ENCODE peak calls at places on chromosome 1, in ten cellular contexts. S, D, Y, O, N, X, K, F, W and B are unnamed samples.
A peak's percentile ranks its signal among the peaks of the same experiment; 100 is the strongest.

GRCh38 chr1:9207086-9207485 is 27.5 kb upstream of the H6PD start:
- DNase-seq in S (peak; percentile 94), D (no peak), Y (no peak), O (no peak), N (no peak), X (peak; percentile 69), K (peak; percentile 61), F (no peak), W (no peak), B (no peak)

GRCh38 chr1:209104646-209105045 is 478.9 kb upstream of the CAMK1G start:
- DNase-seq in S (no peak), D (no peak), Y (no peak), O (no peak), N (no peak), X (no peak), K (no peak), F (no peak), W (no peak), B (no peak)

GRCh38 chr1:20376171-20376570 is 85.5 kb downstream of the VWA5B1 start:
- DNase-seq in S (no peak), D (no peak), Y (no peak), O (no peak), N (no peak), X (no peak), K (no peak), F (no peak), W (no peak), B (no peak)

GRCh38 chr1:42925132-42925769 is 33.4 kb downstream of the SLC2A1 start:
- DNase-seq in S (peak; percentile 21), D (no peak), Y (no peak), O (no peak), N (no peak), X (peak; percentile 36), K (no peak), F (no peak), W (no peak), B (peak; percentile 55)

GRCh38 chr1:2611621-2612437 is 21.0 kb downstream of the MMEL1 start:
- DNase-seq in S (no peak), D (no peak), Y (no peak), O (peak; percentile 34), N (peak; percentile 27), X (no peak), K (no peak), F (no peak), W (no peak), B (no peak)

GRCh38 chr1:9384751-9385245 is 92.1 kb downstream of the SPSB1 start:
- DNase-seq in S (peak; percentile 31), D (no peak), Y (no peak), O (no peak), N (peak; percentile 75), X (no peak), K (no peak), F (peak; percentile 70), W (no peak), B (no peak)

GRCh38 chr1:238232036-238232744 is 341.5 kb upstream of the ZP4 start:
- DNase-seq in S (no peak), D (no peak), Y (no peak), O (no peak), N (no peak), X (no peak), K (no peak), F (no peak), W (no peak), B (no peak)

GRCh38 chr1:22184892-22185612 is 42.2 kb upstream of the WNT4 start:
- DNase-seq in S (no peak), D (no peak), Y (peak; percentile 29), O (peak; percentile 65), N (no peak), X (peak; percentile 56), K (no peak), F (peak; percentile 32), W (no peak), B (peak; percentile 24)

GRCh38 chr1:55443175-55443933 is 228.2 kb upstream of the USP24 start:
- DNase-seq in S (peak; percentile 99), D (peak; percentile 96), Y (peak; percentile 45), O (peak; percentile 59), N (no peak), X (no peak), K (peak; percentile 99), F (no peak), W (no peak), B (no peak)

GRCh38 chr1:206110820-206111219 is 6.4 kb downstream of the AVPR1B start:
- DNase-seq in S (no peak), D (no peak), Y (no peak), O (no peak), N (no peak), X (no peak), K (no peak), F (no peak), W (no peak), B (no peak)

GRCh38 chr1:69836961-69837636 is 269.4 kb downstream of the LRRC7 start:
- DNase-seq in S (peak; percentile 31), D (no peak), Y (no peak), O (no peak), N (no peak), X (no peak), K (no peak), F (no peak), W (no peak), B (no peak)

GRCh38 chr1:63108226-63108625 is 214.1 kb upstream of the FOXD3 start:
- DNase-seq in S (no peak), D (no peak), Y (no peak), O (no peak), N (no peak), X (no peak), K (no peak), F (no peak), W (no peak), B (no peak)

GRCh38 chr1:235642021-235642942 is 7.3 kb downstream of the GNG4 start:
- DNase-seq in S (no peak), D (no peak), Y (peak; percentile 37), O (no peak), N (peak; percentile 11), X (peak; percentile 64), K (no peak), F (no peak), W (peak; percentile 45), B (peak; percentile 73)

GRCh38 chr1:90840323-90840722 is 123.2 kb upstream of the BARHL2 start:
- DNase-seq in S (no peak), D (no peak), Y (no peak), O (no peak), N (no peak), X (no peak), K (no peak), F (no peak), W (no peak), B (no peak)

GRCh38 chr1:55143686-55144085 is 71.5 kb downstream of the USP24 start:
- DNase-seq in S (no peak), D (no peak), Y (no peak), O (no peak), N (no peak), X (peak; percentile 31), K (no peak), F (no peak), W (no peak), B (no peak)

DNA sequence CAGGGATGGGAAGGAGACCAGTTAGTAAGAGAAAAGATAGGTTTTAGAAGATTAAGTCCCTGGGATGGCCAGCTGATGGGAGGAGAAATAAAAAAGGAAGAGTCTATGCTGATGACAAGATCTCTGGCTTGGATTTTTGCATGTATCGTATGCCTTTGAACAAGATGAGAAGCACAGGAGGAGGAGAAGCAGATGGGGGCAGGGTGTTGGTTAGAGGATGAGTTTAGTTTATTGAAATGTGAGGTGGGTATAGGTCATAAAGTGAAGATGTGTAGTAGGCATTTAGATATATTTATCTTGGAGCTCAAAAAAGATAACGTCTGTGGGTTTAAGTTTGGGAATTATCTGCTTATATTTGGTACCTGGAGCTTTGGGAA is 1.4 kb downstream of the TIPRL start:
- DNase-seq in S (no peak), D (no peak), Y (no peak), O (no peak), N (no peak), X (peak; percentile 9), K (no peak), F (no peak), W (no peak), B (no peak)
- H3K4me3 ChIP-seq in S (peak overlapping the region; percentile 99), D (peak overlapping the region; percentile 93), Y (peak overlapping the region; percentile 64), O (peak overlapping the region; percentile 92), N (peak overlapping the region; percentile 97), X (peak overlapping the region; percentile 94), K (peak overlapping the region; percentile 69), F (peak overlapping the region; percentile 74), W (peak overlapping the region; percentile 98), B (peak overlapping the region; percentile 93)

GRCh38 chr1:74392848-74393247 is 119.6 kb downstream of the LRRC53 start:
- DNase-seq in S (no peak), D (no peak), Y (no peak), O (no peak), N (no peak), X (no peak), K (no peak), F (no peak), W (no peak), B (no peak)
- H3K4me3 ChIP-seq in S (no peak overlapping the region), D (no peak overlapping the region), Y (no peak overlapping the region), O (no peak overlapping the region), N (no peak overlapping the region), X (no peak overlapping the region), K (no peak overlapping the region), F (no peak overlapping the region), W (no peak overlapping the region), B (no peak overlapping the region)

GRCh38 chr1:109508001-109508872 is 1.3 kb downstream of the AMIGO1 start:
- DNase-seq in S (no peak), D (no peak), Y (no peak), O (no peak), N (no peak), X (no peak), K (no peak), F (no peak), W (no peak), B (no peak)
- H3K4me3 ChIP-seq in S (no peak overlapping the region), D (no peak overlapping the region), Y (peak overlapping the region; percentile 80), O (peak overlapping the region; percentile 81), N (peak overlapping the region; percentile 74), X (no peak overlapping the region), K (no peak overlapping the region), F (peak overlapping the region; percentile 95), W (peak overlapping the region; percentile 83), B (no peak overlapping the region)

GRCh38 chr1:15204931-15205330 is 42.1 kb upstream of the FHAD1 start:
- DNase-seq in S (no peak), D (no peak), Y (no peak), O (no peak), N (no peak), X (no peak), K (no peak), F (no peak), W (no peak), B (no peak)

GRCh38 chr1:15205586-15206346 is 41.3 kb upstream of the FHAD1 start:
- DNase-seq in S (no peak), D (no peak), Y (no peak), O (no peak), N (no peak), X (no peak), K (no peak), F (no peak), W (no peak), B (no peak)

GRCh38 chr1:15207829-15208429 is 39.1 kb upstream of the FHAD1 start:
- DNase-seq in S (no peak), D (no peak), Y (peak; percentile 73), O (no peak), N (no peak), X (no peak), K (no peak), F (no peak), W (no peak), B (no peak)

GRCh38 chr1:15206418-15207030 is 40.5 kb upstream of the FHAD1 start:
- DNase-seq in S (no peak), D (peak; percentile 18), Y (no peak), O (no peak), N (no peak), X (peak; percentile 18), K (no peak), F (peak; percentile 28), W (no peak), B (no peak)

GRCh38 chr1:15207031-15207828 is 39.8 kb upstream of the FHAD1 start:
- DNase-seq in S (no peak), D (no peak), Y (peak; percentile 49), O (no peak), N (no peak), X (no peak), K (no peak), F (peak; percentile 32), W (no peak), B (no peak)
- H3K4me3 ChIP-seq in S (no peak overlapping the region), D (no peak overlapping the region), Y (no peak overlapping the region), O (no peak overlapping the region), N (no peak overlapping the region), X (no peak overlapping the region), K (no peak overlapping the region), F (no peak overlapping the region), W (no peak overlapping the region), B (no peak overlapping the region)